ENCODE peak calls at places on chromosome 16, in seven cellular contexts. D, H, Q, B, W, X and S are unnamed samples. For H3K27me3, the result is how much of the 10 kb centered on the place peaks cover.

GRCh38 chr16:59905131-59905530 is 1171.0 kb upstream of the GOT2 start:
- DNase-seq in W (no peak), Q (no peak), X (no peak), D (no peak), H (peak), B (no peak), S (no peak)

GRCh38 chr16:73019456-73020362 is 28.2 kb downstream of the ZFHX3 start:
- DNase-seq in D (no peak), H (peak), X (peak), W (no peak), B (peak), Q (no peak), S (peak)

GRCh38 chr16:79437764-79438728 is 162.5 kb downstream of the MAF start:
- DNase-seq in H (no peak), X (peak), W (no peak), B (no peak), Q (no peak), D (no peak), S (peak)

GRCh38 chr16:85037050-85037410 is 9.4 kb downstream of the KIAA0513 start:
- DNase-seq in X (peak), H (peak), B (no peak), W (no peak), D (no peak), Q (no peak), S (peak)

GRCh38 chr16:68459457-68459856 is 11.1 kb upstream of the SMPD3 start:
- DNase-seq in B (no peak), H (no peak), X (no peak), Q (no peak), W (no peak), D (no peak), S (no peak)

GRCh38 chr16:53159781-53160436 is 105.1 kb downstream of the CHD9 start:
- DNase-seq in H (peak), B (peak), Q (peak), X (no peak), W (no peak), D (peak), S (peak)

GRCh38 chr16:29231231-29231630 is 175.3 kb downstream of the NPIPB11 start:
- DNase-seq in D (no peak), H (no peak), B (no peak), W (no peak), X (no peak), Q (no peak), S (peak)

GRCh38 chr16:52963471-52963870 is 89.2 kb downstream of the CHD9NB start:
- DNase-seq in B (no peak), D (no peak), H (peak), X (no peak), W (no peak), Q (no peak), S (no peak)

GRCh38 chr16:68272501-68273209 is 8.3 kb downstream of the SLC7A6 start:
- DNase-seq in Q (peak), D (peak), B (no peak), W (no peak), X (peak), H (no peak), S (no peak)

GRCh38 chr16:74281285-74281684 is 15.3 kb upstream of the PSMD7 start:
- DNase-seq in D (no peak), Q (no peak), B (peak), X (no peak), H (no peak), W (no peak), S (no peak)
- H3K27ac ChIP-seq in D (no peak), Q (no peak), B (no peak), X (no peak), H (no peak), W (no peak), S (no peak)

GRCh38 chr16:88784856-88785105 is 239 bp downstream of the PIEZO1 start:
- DNase-seq in H (no peak), X (no peak), D (no peak), W (no peak), Q (no peak), B (no peak), S (no peak)

GRCh38 chr16:88781140-88782077 is 3.6 kb downstream of the PIEZO1 start:
- DNase-seq in W (no peak), X (no peak), D (peak), B (peak), Q (peak), H (peak), S (no peak)

GRCh38 chr16:88784074-88784855 is 755 bp downstream of the PIEZO1 start:
- DNase-seq in H (peak), D (no peak), W (peak), Q (peak), X (peak), B (peak), S (no peak)

GRCh38 chr16:88783391-88784073 is 1.5 kb downstream of the PIEZO1 start:
- DNase-seq in B (no peak), X (no peak), D (no peak), H (peak), W (no peak), Q (no peak), S (no peak)

DNA sequence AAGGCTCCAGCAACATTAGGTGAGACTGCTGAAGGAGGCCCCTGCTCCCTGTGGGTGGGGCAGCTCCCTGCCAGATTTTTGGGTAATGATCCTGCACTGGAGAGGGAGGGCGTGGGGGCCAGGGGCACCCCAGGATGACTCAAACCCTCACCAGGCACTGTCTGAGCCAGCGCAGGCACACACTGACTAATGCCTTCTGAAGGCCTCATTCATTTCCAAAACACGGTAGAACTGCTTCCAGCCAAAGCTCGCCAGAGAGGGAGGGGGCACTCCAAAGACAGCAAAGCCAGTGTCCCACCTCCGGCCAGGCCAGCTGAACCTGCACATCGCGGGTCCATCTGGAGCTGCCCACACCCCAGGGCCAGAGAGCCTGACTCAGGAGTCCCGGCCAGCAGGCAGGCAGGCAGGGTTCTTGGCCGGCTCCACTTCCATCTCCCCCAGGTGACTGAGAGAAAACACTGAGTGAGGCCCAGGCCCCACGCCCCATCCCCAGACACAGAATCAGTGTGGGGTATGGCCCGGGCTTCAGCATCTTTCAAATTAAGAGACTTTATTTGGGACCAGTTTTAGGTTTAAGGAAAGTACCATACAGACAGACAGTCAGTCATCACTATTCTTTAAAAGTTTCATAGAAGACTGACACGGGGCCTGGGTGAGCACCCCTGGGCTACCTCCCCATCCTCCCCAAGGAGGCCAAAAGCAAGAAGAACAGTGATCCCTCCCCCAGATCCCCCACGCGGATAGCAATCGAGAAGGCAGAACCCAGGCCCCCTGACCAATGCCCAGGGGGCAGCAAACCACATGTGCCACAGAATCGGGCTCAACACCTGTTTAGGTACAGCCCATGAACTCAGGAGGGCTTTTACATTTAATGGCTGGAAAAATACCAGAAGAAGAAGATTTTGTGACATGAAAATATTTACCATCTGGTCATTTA is 2.3 kb downstream of the PIEZO1 start:
- DNase-seq in D (no peak), H (peak), W (no peak), B (peak), Q (no peak), X (no peak), S (no peak)
- H3K4me3 ChIP-seq in D (peak), H (peak), W (peak), B (peak), Q (peak), X (no peak), S (no peak)

GRCh38 chr16:708019-708418 is 2.4 kb upstream of the FBXL16 start:
- DNase-seq in X (no peak), W (no peak), B (no peak), H (no peak), Q (no peak), D (no peak), S (no peak)
- H3K27me3 ChIP-seq in X (under half), W (half or more), B (under half), H (under half), Q (half or more), D (half or more), S (under half)

GRCh38 chr16:57137566-57138273 is 45.3 kb downstream of the CPNE2 start:
- DNase-seq in H (no peak), D (no peak), B (no peak), Q (no peak), X (no peak), W (no peak), S (no peak)

GRCh38 chr16:57138281-57138935 is 46.0 kb downstream of the CPNE2 start:
- DNase-seq in X (no peak), Q (no peak), D (no peak), B (no peak), H (no peak), W (no peak), S (no peak)

GRCh38 chr16:57133911-57134310 is 41.5 kb downstream of the CPNE2 start:
- DNase-seq in H (no peak), X (no peak), Q (no peak), D (no peak), B (no peak), W (no peak), S (no peak)

GRCh38 chr16:57134982-57135381 is 42.6 kb downstream of the CPNE2 start:
- DNase-seq in B (no peak), D (peak), H (peak), Q (peak), X (no peak), W (no peak), S (no peak)

DNA sequence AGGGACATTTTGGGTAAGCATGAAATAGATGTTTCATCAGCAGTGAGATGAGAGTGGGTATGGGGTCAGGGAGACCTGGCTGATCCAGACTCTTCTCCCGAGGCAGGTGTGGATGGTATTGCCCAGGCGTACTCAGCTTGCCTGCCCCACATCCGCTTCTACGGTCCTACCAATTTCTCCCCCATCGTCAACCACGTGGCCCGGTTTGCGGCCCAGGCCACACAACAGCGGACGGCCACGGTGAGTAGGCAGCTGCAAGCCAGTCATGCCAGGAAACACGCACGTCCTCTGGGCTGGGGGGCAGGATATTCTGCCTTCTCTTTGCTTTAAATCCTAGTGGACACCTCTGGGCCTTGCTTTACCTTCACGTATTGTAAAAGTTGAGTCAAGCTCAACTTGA is 44.7 kb downstream of the CPNE2 start:
- DNase-seq in X (no peak), B (no peak), D (no peak), W (no peak), H (no peak), Q (no peak), S (no peak)
- H3K27ac ChIP-seq in X (no peak), B (no peak), D (no peak), W (no peak), H (no peak), Q (no peak), S (no peak)

GRCh38 chr16:65353183-65353582 is 231.3 kb upstream of the CDH11 start:
- DNase-seq in W (no peak), D (no peak), B (no peak), X (no peak), Q (no peak), H (no peak), S (no peak)

GRCh38 chr16:65355706-65356105 is 233.8 kb upstream of the CDH11 start:
- DNase-seq in B (no peak), X (no peak), D (no peak), W (no peak), Q (no peak), H (no peak), S (no peak)
- H3K4me3 ChIP-seq in B (no peak), X (no peak), D (no peak), W (no peak), Q (no peak), H (no peak), S (no peak)

GRCh38 chr16:54939537-54940278 is 9.0 kb downstream of the IRX5 start:
- DNase-seq in B (peak), W (no peak), H (no peak), X (no peak), D (no peak), Q (no peak), S (no peak)
- H3K27me3 ChIP-seq in B (under half), W (half or more), H (under half), X (half or more), D (under half), Q (under half), S (under half)